ENCODE peak calls at places on chromosome 16, in five cellular contexts. Z is CD8-positive, alpha-beta memory T cell; I is SJSA1; J is PC-9; Q is ascending aorta. G is an unnamed sample. For H3K9me3, the result is how much of the 10 kb centered on the place peaks cover.

GRCh38 chr16:30397056-30397455 is 1.8 kb downstream of the ZNF48 start:
- DNase-seq in Z (no peak), I (no peak), J (no peak), Q (no peak), G (no peak)

GRCh38 chr16:67542464-67542863 is 13.8 kb downstream of the RIPOR1 start:
- DNase-seq in Z (peak), I (peak), J (no peak), Q (no peak), G (peak)

GRCh38 chr16:87684106-87684677 is 81.6 kb downstream of the KLHDC4 start:
- DNase-seq in Z (no peak), I (no peak), J (no peak), Q (no peak), G (no peak)

GRCh38 chr16:23949630-23950290 is 114.0 kb downstream of the PRKCB start:
- DNase-seq in Z (peak), I (no peak), J (no peak), Q (peak), G (no peak)

GRCh38 chr16:47888142-47888541 is 267.7 kb downstream of the ABCC12 start:
- DNase-seq in Z (no peak), I (no peak), J (peak), Q (no peak), G (peak)

GRCh38 chr16:68086860-68087268 is 1.7 kb downstream of the NFATC3 start:
- DNase-seq in Z (no peak), I (no peak), J (no peak), Q (no peak), G (no peak)

GRCh38 chr16:10466861-10467260 is 81.0 kb downstream of the ATF7IP2 start:
- DNase-seq in Z (no peak), I (no peak), J (no peak), Q (no peak), G (peak)

GRCh38 chr16:81066700-81067099 is 10.3 kb downstream of the C16orf46 start:
- DNase-seq in Z (no peak), I (no peak), J (no peak), Q (no peak), G (no peak)

GRCh38 chr16:86919073-86919472 is 340.7 kb downstream of the FOXL1 start:
- DNase-seq in Z (no peak), I (no peak), J (no peak), Q (no peak), G (no peak)

GRCh38 chr16:80596507-80597207 is 55.9 kb downstream of the DYNLRB2 start:
- DNase-seq in Z (no peak), I (no peak), J (no peak), Q (no peak), G (no peak)

GRCh38 chr16:87333101-87333500 is 15.9 kb upstream of the C16orf95 start:
- DNase-seq in Z (no peak), I (no peak), J (no peak), Q (no peak), G (no peak)

GRCh38 chr16:2979669-2980226 is 498 bp downstream of the PKMYT1 start:
- DNase-seq in Z (no peak), I (peak), J (no peak), Q (no peak), G (no peak)

GRCh38 chr16:54931041-54931756 is 534 bp downstream of the IRX5 start:
- DNase-seq in Z (no peak), I (no peak), J (no peak), Q (peak), G (peak)

GRCh38 chr16:58348986-58349385 is 43.3 kb upstream of the GINS3 start:
- DNase-seq in Z (no peak), I (no peak), J (no peak), Q (no peak), G (no peak)

GRCh38 chr16:17252064-17252463 is 218.7 kb downstream of the XYLT1 start:
- DNase-seq in Z (no peak), I (no peak), J (no peak), Q (no peak), G (no peak)

GRCh38 chr16:4419402-4419801 is 3.0 kb upstream of the CORO7 start:
- DNase-seq in Z (no peak), I (no peak), J (no peak), Q (no peak), G (no peak)

GRCh38 chr16:51057969-51058337 is 93.1 kb downstream of the SALL1 start:
- DNase-seq in Z (no peak), I (no peak), J (no peak), Q (no peak), G (no peak)

GRCh38 chr16:30112197-30113030 is 923 bp downstream of the GDPD3 start:
- DNase-seq in Z (peak), I (peak), J (peak), Q (peak), G (peak)

GRCh38 chr16:17802566-17802965 is 331.8 kb upstream of the XYLT1 start:
- DNase-seq in Z (no peak), I (no peak), J (no peak), Q (no peak), G (no peak)

GRCh38 chr16:83915081-83915480 is 16.2 kb downstream of the MLYCD start:
- DNase-seq in Z (no peak), I (no peak), J (no peak), Q (no peak), G (no peak)

GRCh38 chr16:28092721-28093382 is 29.3 kb upstream of the GSG1L start:
- DNase-seq in Z (no peak), I (no peak), J (peak), Q (no peak), G (no peak)
- H3K27ac ChIP-seq in Z (no peak), I (no peak), J (peak), Q (no peak), G (no peak)

DNA sequence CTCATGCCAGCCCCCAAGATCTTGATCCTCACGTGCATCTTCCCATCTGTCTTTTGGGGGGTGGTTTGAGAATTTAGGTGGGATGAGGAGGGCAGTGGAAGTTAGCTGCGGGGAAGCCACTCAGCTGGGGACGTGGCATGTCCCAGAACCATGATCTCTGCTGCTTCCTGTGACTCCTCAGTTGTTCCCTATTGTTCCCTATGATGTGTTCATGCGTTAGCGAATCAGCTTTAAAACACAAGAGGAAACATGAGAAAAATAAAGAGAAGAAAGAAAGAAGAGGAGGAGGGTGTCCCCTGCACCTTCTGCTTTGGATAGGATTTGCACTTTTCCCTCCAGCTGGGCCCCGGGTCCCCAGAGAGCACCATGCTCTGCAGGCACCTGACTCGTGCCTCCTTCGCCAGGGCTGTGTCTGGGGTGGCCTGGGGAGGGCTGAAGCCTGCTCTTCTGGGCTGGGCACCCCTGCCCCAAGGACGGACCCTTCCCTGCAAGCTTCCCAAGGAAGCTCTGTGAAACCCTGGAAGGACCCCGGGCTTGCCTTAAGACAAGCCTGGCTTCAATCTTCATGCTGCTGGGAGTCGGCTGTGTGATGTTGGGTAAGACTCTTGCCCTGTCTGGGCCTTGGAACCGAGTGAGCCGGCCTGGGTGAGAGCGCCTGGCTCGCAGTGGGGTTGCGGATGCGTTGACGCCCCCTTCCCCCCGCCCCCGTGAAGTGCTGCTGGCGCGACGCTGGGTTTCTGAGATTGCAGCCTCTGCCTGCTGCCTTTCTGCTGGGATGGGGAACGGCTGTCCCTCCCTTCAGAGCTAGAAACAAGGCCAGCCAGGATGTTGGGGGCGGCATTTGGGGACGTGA is 62.8 kb upstream of the CIBAR2 start:
- DNase-seq in Z (no peak), I (no peak), J (no peak), Q (no peak), G (no peak)
- H3K4me3 ChIP-seq in Z (no peak), I (no peak), J (no peak), Q (no peak), G (no peak)

DNA sequence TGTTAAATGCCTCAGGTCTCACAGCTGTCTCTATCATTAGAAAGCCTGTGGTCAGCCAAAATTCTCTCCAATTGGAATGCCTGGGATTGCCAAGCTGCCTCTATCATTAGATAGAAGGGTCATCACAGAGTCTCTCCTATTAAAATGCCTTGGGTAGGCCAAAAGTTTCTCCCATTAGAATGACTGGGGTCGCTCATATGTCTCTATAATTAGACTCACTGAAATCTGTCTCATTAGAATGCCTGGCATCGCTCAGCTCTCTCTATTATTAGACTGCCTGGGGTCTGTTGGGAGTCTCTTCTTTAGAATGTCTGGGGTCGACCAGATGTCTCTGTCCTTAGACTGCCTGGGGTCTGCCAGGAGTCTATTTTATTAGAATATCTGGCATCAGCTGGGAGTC is 2265.1 kb downstream of the TP53TG3F start:
- DNase-seq in Z (no peak), I (no peak), J (no peak), Q (no peak), G (no peak)
- H3K9me3 ChIP-seq in Z (under half), I (under half), J (under half), Q (under half), G (under half)

DNA sequence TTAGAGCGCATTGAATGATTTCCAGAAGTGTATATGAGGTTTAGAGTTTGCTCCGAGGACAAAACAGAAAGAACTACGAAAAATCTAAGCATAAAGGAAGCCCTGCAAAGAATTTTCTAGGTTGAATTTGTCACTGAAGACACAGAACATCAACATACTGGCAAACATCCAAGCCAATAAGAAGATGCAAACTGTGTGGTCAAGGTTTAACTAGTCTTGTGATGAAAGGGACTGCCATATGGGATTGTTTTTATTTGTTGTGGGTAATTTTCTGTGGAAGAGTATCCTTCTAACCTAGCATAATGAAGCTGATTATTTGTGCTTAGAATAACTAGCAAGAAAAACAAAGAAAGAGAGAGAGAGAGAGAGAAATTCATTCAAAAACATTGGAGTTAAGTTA is 492.0 kb upstream of the ERCC4 start:
- DNase-seq in Z (no peak), I (no peak), J (no peak), Q (no peak), G (no peak)
- H3K27ac ChIP-seq in Z (no peak), I (no peak), J (no peak), Q (no peak), G (no peak)

GRCh38 chr16:89506113-89506504 is 2.1 kb upstream of the SPG7 start:
- DNase-seq in Z (no peak), I (no peak), J (no peak), Q (no peak), G (no peak)
- H3K4me3 ChIP-seq in Z (peak), I (no peak), J (peak), Q (peak), G (peak)

DNA sequence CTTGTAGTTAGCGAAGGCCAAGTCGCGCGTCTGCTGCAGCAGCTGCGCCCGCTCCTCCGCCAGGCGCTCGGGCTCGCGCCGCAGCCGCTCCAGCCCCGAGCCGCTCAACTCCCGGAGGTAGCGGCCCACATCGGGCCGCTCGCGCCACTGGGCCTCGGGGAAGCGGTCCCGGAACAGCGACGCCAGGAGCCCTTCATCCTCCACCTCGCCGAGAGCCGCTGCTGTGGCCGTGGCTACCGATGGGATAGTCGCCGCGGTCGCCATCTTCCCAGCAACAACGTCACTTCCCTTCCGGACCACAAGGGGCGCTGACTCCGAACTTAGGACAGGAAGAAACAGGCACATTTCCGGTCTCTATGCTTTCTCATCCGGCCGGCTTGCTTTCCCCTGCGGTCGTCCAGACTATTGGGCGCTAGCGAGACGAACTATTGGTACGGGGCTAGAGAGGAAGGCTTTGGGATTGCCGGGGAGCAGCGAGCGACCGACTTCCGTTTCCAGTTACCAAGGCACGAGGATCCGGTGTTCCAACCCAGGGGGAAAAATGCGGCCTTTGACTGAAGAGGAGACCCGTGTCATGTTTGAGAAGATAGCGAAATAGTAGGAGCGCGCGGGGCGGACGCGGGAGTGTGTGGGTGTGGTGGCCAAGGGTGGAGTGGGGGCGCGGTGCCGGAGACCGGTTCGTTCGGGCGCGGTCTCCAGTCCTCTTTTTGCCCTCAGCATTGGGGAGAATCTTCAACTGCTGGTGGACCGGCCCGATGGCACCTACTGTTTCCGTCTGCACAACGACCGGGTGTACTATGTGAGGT is at the start of the genes COG8 and NIP7:
- DNase-seq in Z (peak), I (peak), J (peak), Q (peak), G (peak)
- H3K9me3 ChIP-seq in Z (under half), I (under half), J (under half), Q (under half), G (under half)

DNA sequence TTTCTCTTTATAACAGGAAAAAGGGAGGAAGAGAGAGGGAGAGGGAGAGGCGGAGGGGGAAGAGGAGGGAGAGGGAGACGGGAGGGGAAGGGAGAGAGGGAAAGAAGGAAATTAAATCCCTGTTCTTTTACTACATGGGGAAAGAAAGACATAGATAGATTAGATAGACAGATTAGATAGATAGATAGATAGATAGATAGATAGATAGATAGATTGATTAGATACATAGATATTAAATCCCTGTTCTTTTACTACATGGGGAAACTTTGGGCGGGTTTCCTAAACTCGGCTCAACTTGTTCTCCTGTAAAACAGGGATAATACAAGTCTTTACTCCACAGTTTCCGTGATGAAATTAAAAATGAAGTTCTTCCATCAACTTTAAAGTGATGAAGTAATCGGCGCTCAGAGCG is 661 bp downstream of the RFWD3 start:
- DNase-seq in Z (no peak), I (no peak), J (no peak), Q (no peak), G (no peak)
- H3K27ac ChIP-seq in Z (peak), I (peak), J (peak), Q (no peak), G (peak)

GRCh38 chr16:22161999-22162657 is at the start of gene SDR42E2:
- DNase-seq in Z (peak), I (no peak), J (no peak), Q (no peak), G (no peak)
- H3K4me3 ChIP-seq in Z (peak), I (no peak), J (no peak), Q (peak), G (no peak)

GRCh38 chr16:921321-921905 is 49.4 kb downstream of the LMF1 start:
- DNase-seq in Z (no peak), I (no peak), J (no peak), Q (no peak), G (no peak)

GRCh38 chr16:924063-924462 is 46.7 kb downstream of the LMF1 start:
- DNase-seq in Z (no peak), I (no peak), J (no peak), Q (no peak), G (no peak)

GRCh38 chr16:923184-923583 is 47.6 kb downstream of the LMF1 start:
- DNase-seq in Z (no peak), I (no peak), J (no peak), Q (no peak), G (no peak)

GRCh38 chr16:920722-921121 is 50.1 kb downstream of the LMF1 start:
- DNase-seq in Z (no peak), I (no peak), J (no peak), Q (no peak), G (peak)

DNA sequence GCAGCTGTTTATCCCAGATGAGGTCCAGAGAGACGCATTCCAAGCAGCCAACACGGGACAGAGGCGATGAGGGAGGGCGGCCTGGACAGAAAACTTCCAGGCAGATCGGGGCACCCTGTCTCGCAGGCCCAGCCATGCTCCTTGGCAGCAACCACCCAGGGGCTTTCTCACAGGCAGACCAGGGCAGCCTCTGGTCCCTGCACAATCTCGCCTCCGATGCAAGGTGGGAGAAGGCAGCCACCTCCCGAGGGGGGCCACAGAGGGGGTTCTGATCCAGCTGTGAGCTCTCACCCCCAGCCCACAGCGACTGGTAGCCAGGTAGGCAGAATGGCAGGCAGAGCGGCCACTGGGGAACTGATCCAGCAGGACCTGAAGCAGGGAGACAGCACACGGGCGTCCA is 48.7 kb downstream of the LMF1 start:
- DNase-seq in Z (no peak), I (no peak), J (no peak), Q (no peak), G (no peak)
- H3K9me3 ChIP-seq in Z (under half), I (under half), J (under half), Q (under half), G (under half)